ENCODE peak calls at places on chromosome 14, in six cellular contexts. D, Q, Y, B, S and X are unnamed samples.
A peak's percentile ranks its signal among the peaks of the same experiment; 100 is the strongest.

GRCh38 chr14:32374155-32374554 is 45.1 kb downstream of the AKAP6 start:
- DNase-seq in D (no peak), B (no peak), Y (no peak), Q (no peak), S (peak; percentile 13), X (no peak)

GRCh38 chr14:93757185-93757584 is 31.1 kb downstream of the PRIMA1 start:
- DNase-seq in Y (no peak), Q (no peak), S (no peak), B (no peak), D (no peak), X (no peak)

GRCh38 chr14:59310644-59311043 is 122.2 kb downstream of the DAAM1 start:
- DNase-seq in B (no peak), D (no peak), Y (no peak), S (no peak), Q (peak; percentile 17), X (no peak)

GRCh38 chr14:100138082-100138787 is 21.2 kb downstream of the DEGS2 start:
- DNase-seq in B (no peak), Q (no peak), D (no peak), S (no peak), Y (no peak), X (no peak)

GRCh38 chr14:30551460-30551859 is 7.5 kb upstream of the G2E3 start:
- DNase-seq in B (no peak), Y (no peak), Q (peak; percentile 28), S (no peak), D (no peak), X (no peak)

GRCh38 chr14:55073856-55074255 is 22.4 kb downstream of the MAPK1IP1L start:
- DNase-seq in Y (no peak), D (no peak), B (no peak), S (peak; percentile 86), Q (peak; percentile 82), X (no peak)

GRCh38 chr14:34498684-34499412 is 36.8 kb upstream of the SPTSSA start:
- DNase-seq in D (no peak), Q (peak; percentile 45), B (no peak), S (peak; percentile 34), Y (no peak), X (no peak)

GRCh38 chr14:56821177-56821576 is 10.9 kb upstream of the OTX2 start:
- DNase-seq in Q (no peak), D (no peak), S (no peak), B (no peak), Y (no peak), X (no peak)

GRCh38 chr14:89279649-89280232 is 137.3 kb downstream of the FOXN3 start:
- DNase-seq in Y (no peak), B (no peak), Q (no peak), S (no peak), D (no peak), X (no peak)

GRCh38 chr14:92633274-92633616 is 115.2 kb downstream of the LGMN start:
- DNase-seq in S (no peak), Y (no peak), B (peak; percentile 84), Q (no peak), D (peak; percentile 72), X (no peak)

GRCh38 chr14:70808023-70808401 is 1.3 kb downstream of the MAP3K9 start:
- DNase-seq in Q (no peak), Y (no peak), S (no peak), B (no peak), D (peak; percentile 65), X (no peak)

GRCh38 chr14:59964251-59965007 is 44.5 kb downstream of the LRRC9 start:
- DNase-seq in Q (peak; percentile 61), B (no peak), D (no peak), Y (no peak), S (peak; percentile 8), X (no peak)

GRCh38 chr14:91171291-91171690 is 57.4 kb downstream of the DGLUCY start:
- DNase-seq in Q (no peak), D (no peak), S (no peak), Y (no peak), B (no peak), X (no peak)

GRCh38 chr14:69274321-69274720 is 14.4 kb downstream of the GALNT16 start:
- DNase-seq in D (no peak), S (no peak), Y (no peak), B (no peak), Q (no peak), X (no peak)

GRCh38 chr14:60753264-60754126 is 18.9 kb downstream of the MNAT1 start:
- DNase-seq in S (peak; percentile 45), B (no peak), Q (peak; percentile 66), D (no peak), Y (no peak), X (no peak)

GRCh38 chr14:46344327-46344937 is 307.1 kb downstream of the RPL10L start:
- DNase-seq in B (no peak), Y (no peak), D (no peak), S (peak; percentile 2), Q (peak; percentile 3), X (no peak)

GRCh38 chr14:72544615-72545387 is 349.1 kb downstream of the DPF3 start:
- DNase-seq in D (no peak), Y (peak; percentile 53), B (no peak), S (no peak), Q (no peak), X (no peak)

GRCh38 chr14:34912182-34912581 is 37.0 kb upstream of the BAZ1A start:
- DNase-seq in Y (no peak), S (peak; percentile 8), B (no peak), D (no peak), Q (no peak), X (no peak)

GRCh38 chr14:28766505-28767238 is at the start of gene FOXG1:
- DNase-seq in Q (no peak), S (peak; percentile 34), Y (no peak), D (no peak), B (no peak), X (no peak)

GRCh38 chr14:77926942-77927341 is 127.0 kb downstream of the ADCK1 start:
- DNase-seq in S (no peak), D (no peak), Q (no peak), B (no peak), Y (no peak), X (no peak)

GRCh38 chr14:103627073-103628025 is 1.7 kb upstream of the KLC1 start:
- DNase-seq in D (no peak), B (no peak), S (no peak), Y (no peak), Q (no peak), X (no peak)
- H3K27ac ChIP-seq in D (peak overlapping the region; percentile 98), B (peak overlapping the region; percentile 98), S (peak overlapping the region; percentile 95), Y (peak overlapping the region; percentile 99), Q (peak overlapping the region; percentile 96), X (peak overlapping the region; percentile 99)

GRCh38 chr14:41859336-41859735 is 252.7 kb downstream of the LRFN5 start:
- DNase-seq in S (peak; percentile 53), D (no peak), Q (peak; percentile 64), Y (no peak), B (no peak), X (no peak)
- H3K27ac ChIP-seq in S (no peak overlapping the region), D (no peak overlapping the region), Q (no peak overlapping the region), Y (no peak overlapping the region), B (no peak overlapping the region), X (no peak overlapping the region)

DNA sequence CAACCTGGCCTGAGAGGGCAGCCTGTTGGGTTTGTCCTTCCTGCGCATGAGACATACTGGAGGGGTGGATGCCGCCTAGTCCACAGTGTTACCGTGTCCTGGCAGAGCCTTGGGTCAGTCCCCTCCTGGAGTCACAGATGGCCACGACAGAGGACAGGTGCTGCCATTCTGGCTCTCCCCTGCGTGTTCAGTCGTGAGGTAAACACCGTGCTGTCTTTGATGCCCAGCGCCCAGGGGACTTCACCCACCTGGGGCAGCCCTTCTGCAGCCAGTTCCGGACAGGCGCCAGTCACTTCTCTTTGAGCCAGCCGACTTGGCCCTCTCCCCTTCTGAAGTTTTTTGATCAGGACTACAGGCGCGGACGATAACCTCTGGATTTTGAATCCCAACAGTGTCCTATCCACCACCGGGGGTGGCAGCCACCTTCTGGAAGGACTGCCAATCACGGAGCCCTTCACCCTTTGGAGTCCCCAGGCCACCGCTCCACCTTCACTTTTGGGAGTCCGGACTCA is 933.0 kb downstream of the DIO2 start:
- DNase-seq in Y (no peak), D (no peak), B (peak; percentile 47), Q (no peak), S (no peak), X (no peak)
- H3K27ac ChIP-seq in Y (no peak overlapping the region), D (no peak overlapping the region), B (no peak overlapping the region), Q (no peak overlapping the region), S (no peak overlapping the region), X (no peak overlapping the region)

DNA sequence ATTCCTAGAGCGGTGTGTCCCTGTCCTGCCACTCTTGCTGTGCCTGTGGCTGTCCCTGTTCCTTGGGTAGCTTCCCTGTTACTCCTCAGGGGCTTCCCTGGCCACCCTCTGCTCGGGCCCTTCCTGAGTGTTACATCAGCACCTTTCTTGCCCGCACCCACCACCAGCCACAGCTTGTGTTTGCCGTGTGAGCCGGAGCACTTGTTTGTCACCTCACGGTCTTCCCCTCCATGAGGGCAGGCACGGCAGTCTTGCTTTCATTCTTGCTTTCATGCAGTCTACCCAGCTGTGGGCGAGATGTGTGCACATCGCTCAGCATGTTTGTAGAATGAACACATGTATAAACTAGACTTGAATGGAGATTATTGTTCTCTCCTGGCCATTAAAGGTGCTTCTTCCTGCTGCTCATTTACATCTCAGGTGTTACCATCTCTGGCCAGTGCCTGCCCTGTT is 42.0 kb downstream of the TRAF3 start:
- DNase-seq in D (no peak), Y (no peak), B (no peak), Q (no peak), S (no peak), X (no peak)
- H3K27ac ChIP-seq in D (no peak overlapping the region), Y (peak overlapping the region; percentile 61), B (no peak overlapping the region), Q (no peak overlapping the region), S (no peak overlapping the region), X (no peak overlapping the region)

GRCh38 chr14:95320076-95320895 is 578 bp upstream of the CLMN start:
- DNase-seq in S (no peak), Y (no peak), D (no peak), B (no peak), Q (no peak), X (no peak)
- H3K27ac ChIP-seq in S (no peak overlapping the region), Y (peak overlapping the region; percentile 62), D (peak overlapping the region; percentile 66), B (no peak overlapping the region), Q (no peak overlapping the region), X (peak overlapping the region; percentile 89)

GRCh38 chr14:21204167-21205025 is 48.5 kb upstream of the OR5AU1 start:
- DNase-seq in Q (no peak), D (no peak), B (no peak), Y (no peak), S (no peak), X (no peak)
- H3K27ac ChIP-seq in Q (no peak overlapping the region), D (no peak overlapping the region), B (peak overlapping the region; percentile 11), Y (no peak overlapping the region), S (peak overlapping the region; percentile 63), X (no peak overlapping the region)

GRCh38 chr14:85417396-85417795 is 112.5 kb upstream of the FLRT2 start:
- DNase-seq in Y (no peak), S (no peak), B (no peak), Q (no peak), D (no peak), X (no peak)
- H3K27ac ChIP-seq in Y (no peak overlapping the region), S (no peak overlapping the region), B (no peak overlapping the region), Q (no peak overlapping the region), D (no peak overlapping the region), X (no peak overlapping the region)